ENCODE peak calls at places on chromosomes 2 and 18, in eight cellular contexts. One of them, this sample, is unnamed.
A peak's percentile ranks its signal among the peaks of the same experiment; 100 is the strongest.

GRCh38 chr18:8654482-8655451 is 45.5 kb downstream of the RAB12 start:
- DNase-seq in chondrocyte: no peak
- DNase-seq in GM06990: no peak
- DNase-seq in NB4: peak; percentile 20
- DNase-seq in GM20000: peak; percentile 64
- DNase-seq in tibial nerve: no peak
- DNase-seq in lower lobe of right lung: no peak
- DNase-seq in IMR-90: peak; percentile 34
- DNase-seq in this sample: no peak

GRCh38 chr2:54613794-54614257 is 109.6 kb upstream of the EML6 start:
- DNase-seq in GM20000: no peak
- DNase-seq in tibial nerve: no peak
- DNase-seq in chondrocyte: no peak
- DNase-seq in IMR-90: peak; percentile 84
- DNase-seq in GM06990: no peak
- DNase-seq in lower lobe of right lung: no peak
- DNase-seq in NB4: no peak
- DNase-seq in this sample: no peak

GRCh38 chr2:165791811-165792454 is 2.1 kb downstream of the GALNT3 start:
- DNase-seq in lower lobe of right lung: no peak
- DNase-seq in GM20000: no peak
- DNase-seq in GM06990: no peak
- DNase-seq in chondrocyte: no peak
- DNase-seq in NB4: no peak
- DNase-seq in IMR-90: peak; percentile 45
- DNase-seq in tibial nerve: no peak
- DNase-seq in this sample: no peak

GRCh38 chr2:98518106-98518505 is 73.4 kb downstream of the INPP4A start:
- DNase-seq in IMR-90: no peak
- DNase-seq in GM20000: peak; percentile 60
- DNase-seq in NB4: peak; percentile 71
- DNase-seq in lower lobe of right lung: no peak
- DNase-seq in GM06990: peak; percentile 32
- DNase-seq in tibial nerve: no peak
- DNase-seq in chondrocyte: no peak
- DNase-seq in this sample: no peak

GRCh38 chr2:109260886-109261700 is 132.1 kb downstream of the SH3RF3 start:
- DNase-seq in NB4: peak; percentile 62
- DNase-seq in lower lobe of right lung: no peak
- DNase-seq in chondrocyte: no peak
- DNase-seq in IMR-90: peak; percentile 34
- DNase-seq in GM20000: no peak
- DNase-seq in GM06990: no peak
- DNase-seq in tibial nerve: no peak
- DNase-seq in this sample: no peak

GRCh38 chr2:171492664-171493063 is 29.6 kb upstream of the CYBRD1 start:
- DNase-seq in GM06990: no peak
- DNase-seq in IMR-90: no peak
- DNase-seq in NB4: no peak
- DNase-seq in chondrocyte: no peak
- DNase-seq in tibial nerve: no peak
- DNase-seq in lower lobe of right lung: no peak
- DNase-seq in GM20000: no peak
- DNase-seq in this sample: no peak

GRCh38 chr2:176552456-176553135 is 283.4 kb downstream of the MTX2 start:
- DNase-seq in tibial nerve: no peak
- DNase-seq in IMR-90: peak; percentile 65
- DNase-seq in chondrocyte: no peak
- DNase-seq in GM20000: no peak
- DNase-seq in NB4: no peak
- DNase-seq in GM06990: no peak
- DNase-seq in lower lobe of right lung: no peak
- DNase-seq in this sample: no peak

GRCh38 chr18:9017900-9018217 is 84.6 kb upstream of the NDUFV2 start:
- DNase-seq in chondrocyte: no peak
- DNase-seq in IMR-90: peak; percentile 81
- DNase-seq in NB4: no peak
- DNase-seq in GM20000: no peak
- DNase-seq in tibial nerve: no peak
- DNase-seq in GM06990: no peak
- DNase-seq in lower lobe of right lung: no peak
- DNase-seq in this sample: no peak

GRCh38 chr18:62198259-62198658 is 11.2 kb downstream of the RELCH start:
- DNase-seq in lower lobe of right lung: no peak
- DNase-seq in tibial nerve: no peak
- DNase-seq in NB4: no peak
- DNase-seq in IMR-90: no peak
- DNase-seq in GM06990: no peak
- DNase-seq in chondrocyte: no peak
- DNase-seq in GM20000: no peak
- DNase-seq in this sample: no peak

GRCh38 chr2:240132651-240132980 is 3.5 kb downstream of the COPS9 start:
- DNase-seq in chondrocyte: no peak
- DNase-seq in GM06990: no peak
- DNase-seq in IMR-90: no peak
- DNase-seq in GM20000: no peak
- DNase-seq in lower lobe of right lung: no peak
- DNase-seq in NB4: no peak
- DNase-seq in tibial nerve: no peak
- DNase-seq in this sample: no peak

GRCh38 chr2:133765693-133766092 is 197.4 kb upstream of the NCKAP5 start:
- DNase-seq in chondrocyte: no peak
- DNase-seq in tibial nerve: peak; percentile 48
- DNase-seq in IMR-90: no peak
- DNase-seq in GM20000: no peak
- DNase-seq in NB4: no peak
- DNase-seq in lower lobe of right lung: no peak
- DNase-seq in GM06990: no peak
- DNase-seq in this sample: no peak

GRCh38 chr2:227684258-227684657 is 17.7 kb downstream of the SCYGR5 start:
- DNase-seq in NB4: no peak
- DNase-seq in GM20000: no peak
- DNase-seq in IMR-90: no peak
- DNase-seq in chondrocyte: no peak
- DNase-seq in GM06990: no peak
- DNase-seq in lower lobe of right lung: peak; percentile 52
- DNase-seq in tibial nerve: no peak
- DNase-seq in this sample: no peak

GRCh38 chr2:157876771-157877108 is 610 bp upstream of the ACVR1 start:
- DNase-seq in IMR-90: peak; percentile 11
- DNase-seq in tibial nerve: no peak
- DNase-seq in chondrocyte: no peak
- DNase-seq in lower lobe of right lung: no peak
- DNase-seq in GM20000: no peak
- DNase-seq in GM06990: no peak
- DNase-seq in NB4: no peak
- DNase-seq in this sample: no peak

GRCh38 chr2:181474227-181474626 is 17.0 kb downstream of the ITGA4 start:
- DNase-seq in NB4: no peak
- DNase-seq in lower lobe of right lung: no peak
- DNase-seq in IMR-90: peak; percentile 26
- DNase-seq in chondrocyte: no peak
- DNase-seq in tibial nerve: no peak
- DNase-seq in GM20000: no peak
- DNase-seq in GM06990: no peak
- DNase-seq in this sample: no peak

GRCh38 chr18:21897811-21898210 is 157.2 kb downstream of the MIB1 start:
- DNase-seq in lower lobe of right lung: no peak
- DNase-seq in NB4: peak; percentile 53
- DNase-seq in IMR-90: peak; percentile 42
- DNase-seq in tibial nerve: no peak
- DNase-seq in GM06990: no peak
- DNase-seq in chondrocyte: no peak
- DNase-seq in GM20000: peak; percentile 67
- DNase-seq in this sample: no peak

GRCh38 chr18:37322497-37323035 is 243.0 kb downstream of the CELF4 start:
- DNase-seq in lower lobe of right lung: no peak
- DNase-seq in GM06990: no peak
- DNase-seq in IMR-90: peak; percentile 21
- DNase-seq in chondrocyte: no peak
- DNase-seq in NB4: peak; percentile 38
- DNase-seq in tibial nerve: no peak
- DNase-seq in GM20000: peak; percentile 58
- DNase-seq in this sample: no peak

GRCh38 chr18:13471971-13472628 is 253.5 kb downstream of the LDLRAD4 start:
- DNase-seq in tibial nerve: no peak
- DNase-seq in lower lobe of right lung: no peak
- DNase-seq in chondrocyte: no peak
- DNase-seq in NB4: no peak
- DNase-seq in GM20000: no peak
- DNase-seq in IMR-90: no peak
- DNase-seq in GM06990: no peak
- DNase-seq in this sample: no peak

GRCh38 chr2:59277656-59278055 is 1036.5 kb upstream of the FANCL start:
- DNase-seq in GM06990: no peak
- DNase-seq in chondrocyte: no peak
- DNase-seq in GM20000: no peak
- DNase-seq in tibial nerve: no peak
- DNase-seq in IMR-90: no peak
- DNase-seq in lower lobe of right lung: no peak
- DNase-seq in NB4: peak; percentile 2
- DNase-seq in this sample: no peak

GRCh38 chr18:23424616-23425015 is 28.5 kb upstream of the RIOK3 start:
- DNase-seq in lower lobe of right lung: no peak
- DNase-seq in GM20000: no peak
- DNase-seq in chondrocyte: no peak
- DNase-seq in NB4: no peak
- DNase-seq in tibial nerve: no peak
- DNase-seq in GM06990: no peak
- DNase-seq in IMR-90: no peak
- DNase-seq in this sample: no peak

GRCh38 chr18:23433360-23433759 is 19.7 kb upstream of the RIOK3 start:
- DNase-seq in IMR-90: no peak
- DNase-seq in NB4: no peak
- DNase-seq in lower lobe of right lung: no peak
- DNase-seq in GM20000: no peak
- DNase-seq in GM06990: no peak
- DNase-seq in chondrocyte: no peak
- DNase-seq in tibial nerve: no peak
- DNase-seq in this sample: no peak

GRCh38 chr18:23422751-23423418 is 30.2 kb upstream of the RIOK3 start:
- DNase-seq in GM06990: peak; percentile 88
- DNase-seq in GM20000: peak; percentile 69
- DNase-seq in lower lobe of right lung: peak; percentile 86
- DNase-seq in IMR-90: peak; percentile 16
- DNase-seq in tibial nerve: no peak
- DNase-seq in chondrocyte: no peak
- DNase-seq in NB4: peak; percentile 95
- DNase-seq in this sample: peak; percentile 70

GRCh38 chr18:23428821-23429220 is 24.3 kb upstream of the RIOK3 start:
- DNase-seq in IMR-90: no peak
- DNase-seq in lower lobe of right lung: no peak
- DNase-seq in tibial nerve: no peak
- DNase-seq in chondrocyte: no peak
- DNase-seq in GM20000: no peak
- DNase-seq in NB4: no peak
- DNase-seq in GM06990: no peak
- DNase-seq in this sample: no peak
- TF ChIP-seq CTCF in IMR-90: no peak
- TF ChIP-seq CTCF in lower lobe of right lung: no peak
- TF ChIP-seq CTCF in tibial nerve: no peak
- TF ChIP-seq CTCF in chondrocyte: no peak
- TF ChIP-seq CTCF in GM20000: no peak
- TF ChIP-seq CTCF in NB4: no peak
- TF ChIP-seq CTCF in GM06990: no peak
- TF ChIP-seq CTCF in this sample: no peak

DNA sequence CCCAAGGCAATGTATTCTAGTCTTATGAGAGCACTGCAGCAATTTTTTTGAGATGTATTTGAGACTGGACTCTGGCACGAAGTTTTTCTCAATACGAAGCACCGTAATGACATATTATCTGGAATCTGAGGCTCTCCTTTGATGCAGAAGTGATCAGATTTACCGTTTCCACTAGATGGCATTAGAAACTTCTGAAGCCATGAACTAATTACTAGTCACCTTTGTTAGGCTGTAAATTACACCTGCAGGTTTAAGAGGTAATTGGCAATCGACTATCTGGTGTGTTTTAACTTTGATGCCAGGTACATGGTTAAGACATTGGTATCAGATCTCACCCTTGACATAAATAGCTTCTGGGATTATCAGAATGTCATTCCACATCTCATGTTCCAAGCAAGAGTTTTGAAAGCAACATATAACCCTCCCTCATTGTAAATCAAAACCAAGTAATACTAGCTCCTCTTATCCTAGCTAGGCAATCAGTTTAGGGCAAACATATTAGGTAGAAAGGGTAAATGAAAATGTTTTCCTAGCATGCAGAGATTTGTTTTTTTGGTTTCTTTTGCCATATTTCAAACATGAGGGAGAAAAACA is 254.6 kb upstream of the SPRED2 start:
- DNase-seq in IMR-90: no peak
- DNase-seq in GM20000: no peak
- DNase-seq in NB4: no peak
- DNase-seq in lower lobe of right lung: no peak
- DNase-seq in chondrocyte: no peak
- DNase-seq in GM06990: no peak
- DNase-seq in tibial nerve: no peak
- DNase-seq in this sample: no peak
- TF ChIP-seq CTCF in IMR-90: no peak
- TF ChIP-seq CTCF in GM20000: no peak
- TF ChIP-seq CTCF in NB4: no peak
- TF ChIP-seq CTCF in lower lobe of right lung: no peak
- TF ChIP-seq CTCF in chondrocyte: peak; percentile 37
- TF ChIP-seq CTCF in GM06990: peak; percentile 26
- TF ChIP-seq CTCF in tibial nerve: no peak
- TF ChIP-seq CTCF in this sample: peak; percentile 29

DNA sequence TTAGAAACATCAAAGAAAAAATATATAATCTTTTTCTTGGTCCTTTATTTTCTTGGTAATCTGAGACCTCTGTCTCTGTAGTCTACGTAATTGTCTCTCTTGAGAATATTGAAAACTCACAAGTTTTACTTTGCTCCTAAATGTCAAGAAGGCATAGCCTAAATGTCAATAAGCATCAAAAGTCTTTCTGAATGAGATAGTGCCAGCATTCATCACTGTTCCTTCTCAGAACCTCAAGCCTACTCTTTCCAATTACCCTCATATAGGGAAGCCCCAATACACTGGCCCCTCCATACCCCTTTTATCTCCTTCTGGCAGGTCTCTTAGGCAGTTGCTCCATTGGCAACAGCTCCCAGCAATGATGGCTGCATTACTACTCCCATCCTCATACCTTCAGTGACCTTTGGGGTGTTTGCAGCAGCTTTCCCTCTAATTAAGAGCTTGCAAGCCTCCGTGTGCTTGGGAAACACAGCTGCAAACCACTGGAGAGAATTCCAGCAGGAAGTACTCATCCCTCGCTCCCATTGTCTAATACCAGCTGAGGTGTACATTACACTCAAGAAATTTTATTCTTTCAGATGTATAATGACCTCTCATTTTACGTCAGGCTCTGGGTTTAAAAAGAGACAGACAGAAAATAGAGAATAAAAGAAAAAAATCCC is 95.8 kb downstream of the KYNU start:
- DNase-seq in tibial nerve: no peak
- DNase-seq in GM06990: no peak
- DNase-seq in GM20000: no peak
- DNase-seq in IMR-90: no peak
- DNase-seq in lower lobe of right lung: no peak
- DNase-seq in chondrocyte: no peak
- DNase-seq in NB4: no peak
- DNase-seq in this sample: no peak
- TF ChIP-seq CTCF in tibial nerve: no peak
- TF ChIP-seq CTCF in GM06990: no peak
- TF ChIP-seq CTCF in GM20000: no peak
- TF ChIP-seq CTCF in IMR-90: no peak
- TF ChIP-seq CTCF in lower lobe of right lung: no peak
- TF ChIP-seq CTCF in chondrocyte: no peak
- TF ChIP-seq CTCF in NB4: no peak
- TF ChIP-seq CTCF in this sample: no peak

GRCh38 chr2:168050377-168050776 is 197.0 kb downstream of the STK39 start:
- DNase-seq in lower lobe of right lung: no peak
- DNase-seq in IMR-90: no peak
- DNase-seq in tibial nerve: no peak
- DNase-seq in chondrocyte: no peak
- DNase-seq in GM06990: no peak
- DNase-seq in NB4: no peak
- DNase-seq in GM20000: no peak
- DNase-seq in this sample: no peak
- TF ChIP-seq CTCF in lower lobe of right lung: no peak
- TF ChIP-seq CTCF in IMR-90: no peak
- TF ChIP-seq CTCF in tibial nerve: no peak
- TF ChIP-seq CTCF in chondrocyte: peak; percentile 22
- TF ChIP-seq CTCF in GM06990: no peak
- TF ChIP-seq CTCF in NB4: no peak
- TF ChIP-seq CTCF in GM20000: no peak
- TF ChIP-seq CTCF in this sample: no peak